ENCODE peak calls at places on chromosomes 4 and X, in six cellular contexts. One of them, this sample, is unnamed.

GRCh38 chr4:85952982-85953650 is 406.7 kb downstream of the MAPK10 start:
- DNase-seq in transverse colon: no peak
- DNase-seq in astrocyte: no peak
- DNase-seq in endothelial cell: no peak
- DNase-seq in Calu3: no peak
- DNase-seq in heart left ventricle: no peak
- DNase-seq in this sample: no peak

GRCh38 chr4:113738251-113738650 is 23.3 kb downstream of the CAMK2D start:
- DNase-seq in transverse colon: no peak
- DNase-seq in Calu3: no peak
- DNase-seq in heart left ventricle: no peak
- DNase-seq in endothelial cell: no peak
- DNase-seq in astrocyte: peak; percentile 83
- DNase-seq in this sample: peak; percentile 36

GRCh38 chr4:147056951-147057630 is 111.4 kb upstream of the TTC29 start:
- DNase-seq in Calu3: no peak
- DNase-seq in heart left ventricle: no peak
- DNase-seq in astrocyte: peak; percentile 23
- DNase-seq in transverse colon: no peak
- DNase-seq in endothelial cell: no peak
- DNase-seq in this sample: no peak

GRCh38 chr4:75494563-75494962 is 19.6 kb downstream of the RCHY1 start:
- DNase-seq in transverse colon: no peak
- DNase-seq in Calu3: no peak
- DNase-seq in astrocyte: peak; percentile 68
- DNase-seq in heart left ventricle: no peak
- DNase-seq in endothelial cell: no peak
- DNase-seq in this sample: peak; percentile 84

GRCh38 chr4:105147226-105148151 is 813 bp downstream of the TET2 start:
- DNase-seq in heart left ventricle: peak; percentile 26
- DNase-seq in transverse colon: peak; percentile 18
- DNase-seq in endothelial cell: peak; percentile 29
- DNase-seq in astrocyte: peak; percentile 42
- DNase-seq in Calu3: peak; percentile 1
- DNase-seq in this sample: peak; percentile 49

GRCh38 chr4:149823770-149824221 is 8.2 kb upstream of the IQCM start:
- DNase-seq in Calu3: no peak
- DNase-seq in transverse colon: no peak
- DNase-seq in heart left ventricle: no peak
- DNase-seq in astrocyte: peak; percentile 87
- DNase-seq in endothelial cell: no peak
- DNase-seq in this sample: peak; percentile 76

GRCh38 chr4:102849579-102850104 is 19.1 kb upstream of the CISD2 start:
- DNase-seq in heart left ventricle: no peak
- DNase-seq in Calu3: no peak
- DNase-seq in transverse colon: no peak
- DNase-seq in astrocyte: no peak
- DNase-seq in endothelial cell: no peak
- DNase-seq in this sample: no peak

GRCh38 chr4:163332526-163333405 is at the start of gene NPY1R:
- DNase-seq in transverse colon: peak; percentile 75
- DNase-seq in heart left ventricle: peak; percentile 57
- DNase-seq in endothelial cell: peak; percentile 80
- DNase-seq in astrocyte: peak; percentile 66
- DNase-seq in Calu3: peak; percentile 66
- DNase-seq in this sample: peak; percentile 73

GRCh38 chrX:20265726-20266681 is 705 bp downstream of the RPS6KA3 start:
- DNase-seq in transverse colon: peak; percentile 29
- DNase-seq in endothelial cell: peak; percentile 4
- DNase-seq in Calu3: peak; percentile 20
- DNase-seq in astrocyte: no peak
- DNase-seq in heart left ventricle: peak; percentile 30
- DNase-seq in this sample: peak; percentile 16

GRCh38 chr4:47213971-47214370 is 182.6 kb downstream of the GABRB1 start:
- DNase-seq in transverse colon: no peak
- DNase-seq in endothelial cell: no peak
- DNase-seq in heart left ventricle: no peak
- DNase-seq in Calu3: peak; percentile 30
- DNase-seq in astrocyte: peak; percentile 98
- DNase-seq in this sample: peak; percentile 94

GRCh38 chrX:41923925-41924693 is 755 bp upstream of the CASK start:
- DNase-seq in heart left ventricle: peak; percentile 30
- DNase-seq in astrocyte: peak; percentile 39
- DNase-seq in transverse colon: peak; percentile 51
- DNase-seq in Calu3: peak; percentile 28
- DNase-seq in endothelial cell: peak; percentile 3
- DNase-seq in this sample: peak; percentile 44

GRCh38 chr4:110032603-110033002 is 119.9 kb downstream of the EGF start:
- DNase-seq in heart left ventricle: peak; percentile 33
- DNase-seq in astrocyte: no peak
- DNase-seq in endothelial cell: no peak
- DNase-seq in transverse colon: no peak
- DNase-seq in Calu3: no peak
- DNase-seq in this sample: no peak

GRCh38 chrX:12974217-12974796 is 603 bp upstream of the TMSB4X start:
- DNase-seq in endothelial cell: no peak
- DNase-seq in astrocyte: peak; percentile 57
- DNase-seq in heart left ventricle: peak; percentile 79
- DNase-seq in Calu3: peak; percentile 76
- DNase-seq in transverse colon: peak; percentile 74
- DNase-seq in this sample: peak; percentile 60

GRCh38 chr4:72312032-72312650 is 256.9 kb downstream of the ADAMTS3 start:
- DNase-seq in heart left ventricle: peak; percentile 78
- DNase-seq in astrocyte: peak; percentile 93
- DNase-seq in transverse colon: peak; percentile 24
- DNase-seq in endothelial cell: no peak
- DNase-seq in Calu3: peak; percentile 41
- DNase-seq in this sample: peak; percentile 98

GRCh38 chr4:98688416-98689290 is 30.2 kb upstream of the TSPAN5 start:
- DNase-seq in transverse colon: no peak
- DNase-seq in Calu3: no peak
- DNase-seq in astrocyte: peak; percentile 57
- DNase-seq in heart left ventricle: no peak
- DNase-seq in endothelial cell: no peak
- DNase-seq in this sample: peak; percentile 18

GRCh38 chrX:29687687-29688086 is 527.7 kb upstream of the MAGEB2 start:
- DNase-seq in heart left ventricle: no peak
- DNase-seq in astrocyte: peak; percentile 57
- DNase-seq in endothelial cell: no peak
- DNase-seq in Calu3: no peak
- DNase-seq in transverse colon: no peak
- DNase-seq in this sample: peak; percentile 49

GRCh38 chr4:77040265-77040664 is 35.5 kb downstream of the CCNI start:
- DNase-seq in heart left ventricle: no peak
- DNase-seq in endothelial cell: no peak
- DNase-seq in astrocyte: peak; percentile 77
- DNase-seq in Calu3: no peak
- DNase-seq in transverse colon: no peak
- DNase-seq in this sample: peak; percentile 60

GRCh38 chrX:140724337-140725105 is 15.0 kb downstream of the LINC00632 start:
- DNase-seq in Calu3: no peak
- DNase-seq in endothelial cell: no peak
- DNase-seq in transverse colon: no peak
- DNase-seq in heart left ventricle: no peak
- DNase-seq in astrocyte: peak; percentile 64
- DNase-seq in this sample: no peak

GRCh38 chrX:54817220-54817820 is 9.8 kb downstream of the MAGED2 start:
- DNase-seq in heart left ventricle: no peak
- DNase-seq in Calu3: no peak
- DNase-seq in transverse colon: no peak
- DNase-seq in astrocyte: no peak
- DNase-seq in endothelial cell: no peak
- DNase-seq in this sample: no peak

GRCh38 chr4:11286533-11286932 is 142.2 kb downstream of the HS3ST1 start:
- DNase-seq in transverse colon: no peak
- DNase-seq in Calu3: no peak
- DNase-seq in endothelial cell: no peak
- DNase-seq in astrocyte: no peak
- DNase-seq in heart left ventricle: no peak
- DNase-seq in this sample: no peak

GRCh38 chrX:54920610-54921426 is at the start of gene TRO:
- DNase-seq in Calu3: no peak
- DNase-seq in heart left ventricle: no peak
- DNase-seq in astrocyte: no peak
- DNase-seq in transverse colon: no peak
- DNase-seq in endothelial cell: peak; percentile 33
- DNase-seq in this sample: no peak

GRCh38 chr4:137881641-137882040 is 349.3 kb upstream of the PCDH18 start:
- DNase-seq in Calu3: no peak
- DNase-seq in transverse colon: no peak
- DNase-seq in endothelial cell: no peak
- DNase-seq in heart left ventricle: no peak
- DNase-seq in astrocyte: no peak
- DNase-seq in this sample: no peak

GRCh38 chr4:150994721-150995120 is 20.4 kb downstream of the LRBA start:
- DNase-seq in astrocyte: no peak
- DNase-seq in heart left ventricle: no peak
- DNase-seq in endothelial cell: no peak
- DNase-seq in Calu3: no peak
- DNase-seq in transverse colon: no peak
- DNase-seq in this sample: no peak

GRCh38 chr4:149735796-149736195 is 79.8 kb downstream of the IQCM start:
- DNase-seq in heart left ventricle: no peak
- DNase-seq in transverse colon: no peak
- DNase-seq in endothelial cell: no peak
- DNase-seq in Calu3: peak; percentile 1
- DNase-seq in astrocyte: no peak
- DNase-seq in this sample: peak; percentile 8

GRCh38 chrX:153946910-153947769 is 2.7 kb upstream of the RENBP start:
- DNase-seq in astrocyte: peak; percentile 47
- DNase-seq in transverse colon: peak; percentile 84
- DNase-seq in endothelial cell: peak; percentile 81
- DNase-seq in heart left ventricle: peak; percentile 72
- DNase-seq in Calu3: peak; percentile 92
- DNase-seq in this sample: peak; percentile 61

GRCh38 chr4:89254847-89255246 is 52.8 kb downstream of the GPRIN3 start:
- DNase-seq in endothelial cell: peak; percentile 37
- DNase-seq in Calu3: peak; percentile 41
- DNase-seq in heart left ventricle: no peak
- DNase-seq in astrocyte: no peak
- DNase-seq in transverse colon: peak; percentile 40
- DNase-seq in this sample: peak; percentile 17

GRCh38 chr4:48100248-48100647 is 33.8 kb downstream of the TXK start:
- DNase-seq in endothelial cell: no peak
- DNase-seq in transverse colon: no peak
- DNase-seq in astrocyte: no peak
- DNase-seq in heart left ventricle: no peak
- DNase-seq in Calu3: no peak
- DNase-seq in this sample: no peak

GRCh38 chrX:44068043-44068442 is 94.9 kb upstream of the NDP start:
- DNase-seq in astrocyte: no peak
- DNase-seq in heart left ventricle: no peak
- DNase-seq in transverse colon: no peak
- DNase-seq in Calu3: no peak
- DNase-seq in endothelial cell: no peak
- DNase-seq in this sample: peak; percentile 83

GRCh38 chrX:10615931-10616780 is 4.2 kb downstream of the MID1 start:
- DNase-seq in endothelial cell: peak; percentile 28
- DNase-seq in transverse colon: peak; percentile 46
- DNase-seq in Calu3: peak; percentile 56
- DNase-seq in heart left ventricle: no peak
- DNase-seq in astrocyte: peak; percentile 68
- DNase-seq in this sample: no peak

GRCh38 chrX:102784550-102784949 is 64.0 kb downstream of the GPRASP3 start:
- DNase-seq in heart left ventricle: no peak
- DNase-seq in astrocyte: no peak
- DNase-seq in transverse colon: no peak
- DNase-seq in Calu3: no peak
- DNase-seq in endothelial cell: no peak
- DNase-seq in this sample: no peak

GRCh38 chrX:102129473-102129872 is 4.0 kb downstream of the TCEAL2 start:
- DNase-seq in Calu3: no peak
- DNase-seq in astrocyte: no peak
- DNase-seq in endothelial cell: no peak
- DNase-seq in heart left ventricle: no peak
- DNase-seq in transverse colon: no peak
- DNase-seq in this sample: no peak

GRCh38 chr4:84177831-84178230 is 321.3 kb downstream of the NKX6-1 start:
- DNase-seq in astrocyte: no peak
- DNase-seq in transverse colon: no peak
- DNase-seq in endothelial cell: no peak
- DNase-seq in heart left ventricle: no peak
- DNase-seq in Calu3: no peak
- DNase-seq in this sample: peak; percentile 13

GRCh38 chr4:38873290-38873949 is 5.8 kb downstream of the FAM114A1 start:
- DNase-seq in heart left ventricle: no peak
- DNase-seq in endothelial cell: no peak
- DNase-seq in Calu3: no peak
- DNase-seq in transverse colon: no peak
- DNase-seq in astrocyte: no peak
- DNase-seq in this sample: no peak

GRCh38 chrX:35374116-35374515 is 424.0 kb upstream of the MAGEB16 start:
- DNase-seq in endothelial cell: no peak
- DNase-seq in astrocyte: no peak
- DNase-seq in transverse colon: no peak
- DNase-seq in Calu3: no peak
- DNase-seq in heart left ventricle: no peak
- DNase-seq in this sample: no peak

GRCh38 chr4:177802665-177803064 is 360.4 kb upstream of the AGA start:
- DNase-seq in heart left ventricle: no peak
- DNase-seq in Calu3: no peak
- DNase-seq in transverse colon: no peak
- DNase-seq in endothelial cell: no peak
- DNase-seq in astrocyte: no peak
- DNase-seq in this sample: no peak

GRCh38 chr4:177802149-177802548 is 359.9 kb upstream of the AGA start:
- DNase-seq in heart left ventricle: no peak
- DNase-seq in endothelial cell: no peak
- DNase-seq in astrocyte: no peak
- DNase-seq in transverse colon: no peak
- DNase-seq in Calu3: no peak
- DNase-seq in this sample: no peak
- TF ChIP-seq CTCF in heart left ventricle: no peak
- TF ChIP-seq CTCF in endothelial cell: no peak
- TF ChIP-seq CTCF in astrocyte: no peak
- TF ChIP-seq CTCF in transverse colon: no peak
- TF ChIP-seq CTCF in Calu3: no peak
- TF ChIP-seq CTCF in this sample: no peak

GRCh38 chr4:140149851-140150635 is 3.9 kb downstream of the MAML3 start:
- DNase-seq in astrocyte: peak; percentile 53
- DNase-seq in transverse colon: peak; percentile 85
- DNase-seq in endothelial cell: peak; percentile 70
- DNase-seq in heart left ventricle: peak; percentile 76
- DNase-seq in Calu3: peak; percentile 69
- DNase-seq in this sample: peak; percentile 61
- TF ChIP-seq CTCF in astrocyte: no peak
- TF ChIP-seq CTCF in transverse colon: no peak
- TF ChIP-seq CTCF in endothelial cell: no peak
- TF ChIP-seq CTCF in heart left ventricle: no peak
- TF ChIP-seq CTCF in Calu3: no peak
- TF ChIP-seq CTCF in this sample: no peak

GRCh38 chr4:8886625-8887406 is 15.2 kb upstream of the HMX1 start:
- DNase-seq in astrocyte: no peak
- DNase-seq in endothelial cell: no peak
- DNase-seq in transverse colon: no peak
- DNase-seq in heart left ventricle: no peak
- DNase-seq in Calu3: no peak
- DNase-seq in this sample: no peak
- TF ChIP-seq CTCF in astrocyte: peak; percentile 17
- TF ChIP-seq CTCF in endothelial cell: peak; percentile 87
- TF ChIP-seq CTCF in transverse colon: no peak
- TF ChIP-seq CTCF in heart left ventricle: peak; percentile 26
- TF ChIP-seq CTCF in Calu3: no peak
- TF ChIP-seq CTCF in this sample: peak; percentile 30

GRCh38 chr4:172596206-172596605 is 572.4 kb upstream of the GALNT7 start:
- DNase-seq in heart left ventricle: no peak
- DNase-seq in Calu3: no peak
- DNase-seq in endothelial cell: no peak
- DNase-seq in astrocyte: no peak
- DNase-seq in transverse colon: no peak
- DNase-seq in this sample: no peak
- TF ChIP-seq CTCF in heart left ventricle: no peak
- TF ChIP-seq CTCF in Calu3: no peak
- TF ChIP-seq CTCF in endothelial cell: no peak
- TF ChIP-seq CTCF in astrocyte: no peak
- TF ChIP-seq CTCF in transverse colon: no peak
- TF ChIP-seq CTCF in this sample: no peak